ENCODE peak calls at places on chromosomes 2 and 18, in seven cellular contexts. Q is mucosa of descending colon, X is IMR-90, G is Calu3, D is fibroblast of lung, Z is astrocyte of the spinal cord, A is fibroblast of the aortic adventitia. S is an unnamed sample.
A peak's percentile ranks its signal among the peaks of the same experiment; 100 is the strongest.

GRCh38 chr18:21100141-21100540 is 11.5 kb downstream of the ROCK1 start:
- DNase-seq in Z (peak; percentile 19), A (peak; percentile 49), D (peak; percentile 35), Q (no peak), X (peak; percentile 31), G (no peak), S (no peak)

GRCh38 chr2:43225093-43225787 is 1.2 kb downstream of the ZFP36L2 start:
- DNase-seq in Q (peak; percentile 75), X (peak; percentile 64), A (peak; percentile 84), D (peak; percentile 69), Z (peak; percentile 78), G (peak; percentile 63), S (peak; percentile 62)

GRCh38 chr2:203808041-203808750 is 59.4 kb upstream of the CTLA4 start:
- DNase-seq in X (peak; percentile 95), Q (no peak), Z (peak; percentile 98), G (no peak), D (peak; percentile 100), A (peak; percentile 97), S (peak; percentile 92)

GRCh38 chr2:217956895-217957457 is 45.8 kb downstream of the TNS1 start:
- DNase-seq in Z (no peak), Q (no peak), G (no peak), A (no peak), D (no peak), X (no peak), S (no peak)

GRCh38 chr2:58051445-58051844 is 4.8 kb downstream of the VRK2 start:
- DNase-seq in D (no peak), X (no peak), G (no peak), A (no peak), Q (no peak), Z (no peak), S (no peak)

GRCh38 chr2:233542507-233542906 is 24.1 kb downstream of the USP40 start:
- DNase-seq in Q (no peak), G (no peak), X (peak; percentile 87), A (peak; percentile 95), Z (no peak), D (peak; percentile 58), S (peak; percentile 32)

GRCh38 chr2:161005170-161005569 is 155.1 kb upstream of the TANK start:
- DNase-seq in Q (no peak), X (no peak), A (no peak), G (no peak), D (no peak), Z (no peak), S (no peak)

GRCh38 chr2:167183916-167184315 is 295.6 kb downstream of the XIRP2 start:
- DNase-seq in Z (no peak), A (peak; percentile 39), D (no peak), X (no peak), G (no peak), Q (no peak), S (no peak)

GRCh38 chr2:72921088-72921851 is 4.0 kb downstream of the EMX1 start:
- DNase-seq in A (no peak), G (no peak), D (no peak), Z (no peak), X (no peak), Q (no peak), S (no peak)

GRCh38 chr2:206984206-206984605 is 44.9 kb downstream of the CPO start:
- DNase-seq in A (no peak), Z (peak; percentile 68), Q (no peak), X (peak; percentile 79), G (no peak), D (peak; percentile 44), S (no peak)

GRCh38 chr2:105546623-105546964 is 147.7 kb upstream of the FHL2 start:
- DNase-seq in A (no peak), X (no peak), G (no peak), D (no peak), Z (no peak), Q (no peak), S (no peak)

GRCh38 chr18:11147371-11147860 is 2.0 kb downstream of the PIEZO2 start:
- DNase-seq in Q (no peak), G (no peak), Z (no peak), A (no peak), X (no peak), D (no peak), S (no peak)

GRCh38 chr2:95166065-95166763 is 605 bp downstream of the ZNF2 start:
- DNase-seq in Z (no peak), Q (no peak), A (no peak), D (no peak), X (no peak), G (no peak), S (no peak)

GRCh38 chr2:190412971-190413370 is 4.8 kb downstream of the MFSD6 start:
- DNase-seq in X (no peak), Z (no peak), D (no peak), G (no peak), A (no peak), Q (no peak), S (no peak)

GRCh38 chr2:133262888-133263287 is 305.4 kb downstream of the NCKAP5 start:
- DNase-seq in Z (peak; percentile 22), D (no peak), G (peak; percentile 10), A (peak; percentile 55), X (no peak), Q (no peak), S (no peak)

GRCh38 chr2:101349893-101350662 is 37.2 kb downstream of the CREG2 start:
- DNase-seq in G (no peak), X (peak; percentile 65), A (peak; percentile 64), D (peak; percentile 54), Z (peak; percentile 55), Q (no peak), S (peak; percentile 21)

GRCh38 chr2:138600732-138601437 is 99.3 kb downstream of the SPOPL start:
- DNase-seq in D (peak; percentile 5), Z (no peak), A (peak; percentile 69), X (peak; percentile 17), Q (no peak), G (no peak), S (no peak)

GRCh38 chr2:205768815-205769493 is 86.7 kb downstream of the NRP2 start:
- DNase-seq in G (no peak), A (no peak), Z (peak; percentile 83), X (peak; percentile 60), Q (no peak), D (peak; percentile 64), S (no peak)

GRCh38 chr2:230658577-230658876 is 54.1 kb upstream of the CAB39 start:
- DNase-seq in G (no peak), X (no peak), Z (no peak), A (no peak), D (no peak), Q (no peak), S (no peak)

GRCh38 chr2:69797836-69798465 is 31.5 kb upstream of the GMCL1 start:
- DNase-seq in A (no peak), D (peak; percentile 65), Z (peak; percentile 56), X (no peak), G (no peak), Q (no peak), S (peak; percentile 46)

GRCh38 chr2:179410552-179411356 is 146.1 kb upstream of the SESTD1 start:
- DNase-seq in G (peak; percentile 67), Z (peak; percentile 56), X (peak; percentile 65), D (peak; percentile 43), Q (no peak), A (peak; percentile 78), S (peak; percentile 58)

GRCh38 chr2:160063266-160063665 is 851 bp upstream of the PLA2R1 start:
- DNase-seq in A (no peak), D (no peak), Z (no peak), Q (no peak), G (no peak), X (no peak), S (no peak)

GRCh38 chr18:54233228-54233625 is 8.8 kb upstream of the MBD2 start:
- DNase-seq in A (no peak), G (no peak), Z (no peak), D (no peak), X (no peak), Q (no peak), S (no peak)

DNA sequence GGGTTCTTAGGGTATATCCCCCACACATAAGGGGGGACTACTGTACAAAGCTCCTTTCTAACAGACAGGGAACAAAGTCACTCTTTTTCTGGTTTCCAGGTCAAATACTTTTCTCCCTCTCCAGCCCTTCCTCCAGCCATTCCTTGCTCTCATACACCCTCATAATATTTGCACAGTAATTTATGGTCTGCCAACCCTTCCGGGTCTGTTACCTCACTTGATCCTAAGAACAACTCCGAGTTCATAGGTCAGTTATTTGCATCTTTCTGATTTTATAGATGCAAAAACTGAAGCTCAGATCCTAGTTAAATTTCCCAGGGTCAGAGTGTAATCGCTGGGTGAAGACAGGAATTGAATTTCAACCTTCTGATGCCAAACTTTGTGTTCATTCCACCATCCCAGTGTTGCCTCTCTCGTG is 14.8 kb upstream of the MATN3 start:
- DNase-seq in Z (no peak), Q (no peak), G (no peak), X (no peak), D (no peak), A (no peak), S (no peak)
- TF ChIP-seq CTCF in Z (no peak), Q (no peak), G (no peak), X (no peak), D (no peak), A (no peak), S (no peak)

GRCh38 chr2:171541202-171541884 is 19.1 kb downstream of the CYBRD1 start:
- DNase-seq in X (no peak), Q (no peak), D (no peak), Z (no peak), G (peak; percentile 42), A (peak; percentile 29), S (no peak)
- TF ChIP-seq CTCF in X (peak; percentile 25), Q (no peak), D (peak; percentile 42), Z (peak; percentile 42), G (no peak), A (peak; percentile 57), S (peak; percentile 71)

GRCh38 chr2:10935953-10936942 is 24.5 kb downstream of the KCNF1 start:
- DNase-seq in Q (no peak), X (peak; percentile 100), A (peak; percentile 80), Z (peak; percentile 97), D (peak; percentile 99), G (peak; percentile 71), S (peak; percentile 99)
- TF ChIP-seq CTCF in Q (no peak), X (peak; percentile 18), A (no peak), Z (no peak), D (peak; percentile 26), G (no peak), S (peak; percentile 49)

GRCh38 chr2:141942006-141942789 is 188.6 kb downstream of the LRP1B start:
- DNase-seq in X (no peak), Q (no peak), A (no peak), D (no peak), Z (no peak), G (no peak), S (no peak)
- TF ChIP-seq CTCF in X (no peak), Q (no peak), A (no peak), D (peak; percentile 47), Z (peak; percentile 39), G (no peak), S (peak; percentile 52)

GRCh38 chr2:99442837-99443236 is 47.0 kb downstream of the REV1 start:
- DNase-seq in X (peak; percentile 28), D (no peak), G (no peak), Z (no peak), A (peak; percentile 63), Q (no peak), S (no peak)
- TF ChIP-seq CTCF in X (peak; percentile 19), D (peak; percentile 57), G (no peak), Z (no peak), A (peak; percentile 66), Q (no peak), S (no peak)

DNA sequence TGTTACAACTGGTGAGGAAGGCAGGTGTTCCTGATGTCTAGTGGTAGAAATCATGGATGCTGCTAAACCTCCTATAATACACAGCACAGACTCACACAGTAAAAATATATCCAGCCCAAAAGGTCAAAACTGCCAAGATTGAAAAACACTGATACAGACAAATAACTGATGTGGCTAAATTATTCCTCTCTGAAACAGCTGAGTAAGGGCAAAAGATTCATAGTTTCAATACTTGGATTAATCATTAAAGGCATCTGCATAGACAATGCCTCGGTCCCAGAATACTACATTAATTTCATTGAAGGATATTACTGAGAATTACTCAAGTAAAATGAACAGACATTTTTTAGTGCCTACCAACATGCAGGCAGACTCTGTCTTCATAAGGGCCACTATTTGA is 180.7 kb upstream of the CRIM1 start:
- DNase-seq in D (no peak), X (no peak), Z (no peak), A (no peak), Q (no peak), G (no peak), S (no peak)
- TF ChIP-seq CTCF in D (no peak), X (no peak), Z (no peak), A (no peak), Q (no peak), G (no peak), S (no peak)

S was measured in HFFc6.